ENCODE peak calls at places on chromosomes 5 and 9, in four cellular contexts. One of them, this sample, is unnamed.

GRCh38 chr5:169296456-169297220 is 4.3 kb downstream of the SLIT3 start:
- DNase-seq in GM12878: no peak
- DNase-seq in HepG2: no peak
- DNase-seq in K562: no peak
- DNase-seq in this sample: no peak

GRCh38 chr5:83900307-83900706 is 179.7 kb upstream of the HAPLN1 start:
- DNase-seq in GM12878: no peak
- DNase-seq in HepG2: no peak
- DNase-seq in K562: no peak
- DNase-seq in this sample: no peak

GRCh38 chr9:22171691-22172090 is 162.6 kb upstream of the CDKN2B start:
- DNase-seq in GM12878: no peak
- DNase-seq in HepG2: no peak
- DNase-seq in K562: no peak
- DNase-seq in this sample: no peak

GRCh38 chr9:22079873-22080341 is 70.8 kb upstream of the CDKN2B start:
- DNase-seq in GM12878: peak
- DNase-seq in HepG2: no peak
- DNase-seq in K562: no peak
- DNase-seq in this sample: no peak

GRCh38 chr9:98117984-98118639 is 910 bp downstream of the TRIM14 start:
- DNase-seq in GM12878: no peak
- DNase-seq in HepG2: peak
- DNase-seq in K562: peak
- DNase-seq in this sample: peak

GRCh38 chr9:122122903-122123632 is 30.0 kb upstream of the TTLL11 start:
- DNase-seq in GM12878: no peak
- DNase-seq in HepG2: peak
- DNase-seq in K562: peak
- DNase-seq in this sample: peak

GRCh38 chr5:6586647-6587042 is 46.2 kb downstream of the NSUN2 start:
- DNase-seq in GM12878: no peak
- DNase-seq in HepG2: no peak
- DNase-seq in K562: no peak
- DNase-seq in this sample: no peak

GRCh38 chr5:157917909-157918809 is 59.2 kb upstream of the CLINT1 start:
- DNase-seq in GM12878: no peak
- DNase-seq in HepG2: peak
- DNase-seq in K562: peak
- DNase-seq in this sample: peak

GRCh38 chr5:86768699-86769202 is 151.0 kb downstream of the COX7C start:
- DNase-seq in GM12878: no peak
- DNase-seq in HepG2: no peak
- DNase-seq in K562: no peak
- DNase-seq in this sample: no peak

GRCh38 chr5:109335114-109335513 is 74.7 kb downstream of the PJA2 start:
- DNase-seq in GM12878: no peak
- DNase-seq in HepG2: no peak
- DNase-seq in K562: no peak
- DNase-seq in this sample: no peak

GRCh38 chr5:172540099-172540870 is 86.0 kb upstream of the SH3PXD2B start:
- DNase-seq in GM12878: no peak
- DNase-seq in HepG2: no peak
- DNase-seq in K562: no peak
- DNase-seq in this sample: no peak

GRCh38 chr9:89622933-89623861 is 18.4 kb downstream of the GADD45G start:
- DNase-seq in GM12878: no peak
- DNase-seq in HepG2: no peak
- DNase-seq in K562: no peak
- DNase-seq in this sample: no peak

GRCh38 chr5:179194941-179195381 is 134.8 kb downstream of the ZNF354C start:
- DNase-seq in GM12878: no peak
- DNase-seq in HepG2: no peak
- DNase-seq in K562: no peak
- DNase-seq in this sample: no peak

GRCh38 chr5:153159611-153160010 is 330.9 kb upstream of the GRIA1 start:
- DNase-seq in GM12878: no peak
- DNase-seq in HepG2: no peak
- DNase-seq in K562: no peak
- DNase-seq in this sample: no peak

GRCh38 chr5:127561254-127561653 is 43.8 kb downstream of the PRRC1 start:
- DNase-seq in GM12878: no peak
- DNase-seq in HepG2: no peak
- DNase-seq in K562: no peak
- DNase-seq in this sample: no peak

GRCh38 chr9:31140316-31140715 is 1244.1 kb upstream of the ACO1 start:
- DNase-seq in GM12878: no peak
- DNase-seq in HepG2: peak
- DNase-seq in K562: no peak
- DNase-seq in this sample: no peak

GRCh38 chr5:150492621-150493020 is 15.3 kb upstream of the NDST1 start:
- DNase-seq in GM12878: no peak
- DNase-seq in HepG2: no peak
- DNase-seq in K562: no peak
- DNase-seq in this sample: no peak

GRCh38 chr5:154391788-154392187 is 54.0 kb upstream of the SAP30L start:
- DNase-seq in GM12878: no peak
- DNase-seq in HepG2: no peak
- DNase-seq in K562: no peak
- DNase-seq in this sample: no peak

GRCh38 chr5:154390096-154390495 is 55.7 kb upstream of the SAP30L start:
- DNase-seq in GM12878: no peak
- DNase-seq in HepG2: no peak
- DNase-seq in K562: no peak
- DNase-seq in this sample: no peak

GRCh38 chr5:154388842-154389241 is 57.0 kb upstream of the SAP30L start:
- DNase-seq in GM12878: no peak
- DNase-seq in HepG2: no peak
- DNase-seq in K562: peak
- DNase-seq in this sample: no peak

GRCh38 chr5:154393850-154394249 is 51.9 kb upstream of the SAP30L start:
- DNase-seq in GM12878: no peak
- DNase-seq in HepG2: no peak
- DNase-seq in K562: no peak
- DNase-seq in this sample: no peak

DNA sequence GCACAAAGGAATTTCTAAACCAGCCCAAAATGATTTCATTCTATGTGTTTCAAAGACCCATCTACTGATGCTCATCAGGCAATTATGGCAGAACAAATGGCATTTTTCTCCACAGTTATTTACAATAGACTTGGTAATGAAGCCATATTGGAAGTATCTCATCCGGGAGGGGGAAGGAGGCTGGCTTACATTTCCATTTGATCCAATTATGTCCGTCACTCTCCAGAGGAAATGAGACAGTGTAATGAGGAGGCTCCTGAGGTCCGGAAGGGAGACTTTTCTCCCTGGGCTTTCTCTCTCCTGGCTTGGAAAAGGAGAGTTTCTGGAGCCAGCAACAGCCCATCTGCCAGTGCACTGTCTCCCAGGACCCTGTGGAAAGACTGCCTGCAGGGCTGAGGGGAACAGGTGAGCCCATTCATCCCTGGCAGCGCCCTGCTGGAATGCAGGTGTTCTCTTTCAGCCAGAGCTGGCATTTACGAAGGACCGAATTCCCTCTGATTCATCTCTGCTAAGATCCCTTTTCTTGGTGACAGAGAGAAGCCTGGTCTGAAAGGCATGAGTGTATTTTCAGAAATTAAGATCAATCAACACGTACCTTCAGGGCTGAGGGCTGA is 54.9 kb upstream of the SAP30L start:
- DNase-seq in GM12878: no peak
- DNase-seq in HepG2: no peak
- DNase-seq in K562: no peak
- DNase-seq in this sample: no peak
- TF ChIP-seq BHLHE40 in GM12878: no peak
- TF ChIP-seq BHLHE40 in HepG2: no peak
- TF ChIP-seq BHLHE40 in K562: no peak
- TF ChIP-seq BHLHE40 in this sample: no peak

GRCh38 chr5:176624916-176625315 is 5.4 kb downstream of the SNCB start:
- DNase-seq in GM12878: no peak
- DNase-seq in HepG2: no peak
- DNase-seq in K562: no peak
- DNase-seq in this sample: no peak
- TF ChIP-seq TARDBP in GM12878: no peak
- TF ChIP-seq TARDBP in HepG2: no peak
- TF ChIP-seq TARDBP in K562: no peak
- TF ChIP-seq TARDBP in this sample: no peak

DNA sequence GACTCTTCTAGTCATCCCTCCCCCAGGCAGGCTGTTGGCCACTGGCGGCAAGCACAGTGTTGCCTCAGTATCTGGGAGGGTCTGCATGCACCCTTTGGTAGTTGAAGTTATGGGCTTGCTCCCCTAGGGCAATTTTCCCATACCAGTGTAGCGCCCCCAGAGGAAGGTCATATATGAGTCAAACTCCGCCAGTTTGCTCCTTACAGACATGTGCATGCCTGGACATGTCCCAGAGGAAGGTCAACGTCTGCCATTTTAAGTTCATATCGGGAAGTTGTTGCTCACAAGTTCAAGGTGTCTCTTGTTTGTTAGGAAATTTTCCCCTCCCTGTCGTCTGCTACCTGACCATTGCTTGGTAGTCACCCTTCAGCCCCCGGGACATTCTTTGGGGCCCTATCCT is 51.3 kb upstream of the MROH2B start:
- DNase-seq in GM12878: no peak
- DNase-seq in HepG2: no peak
- DNase-seq in K562: peak
- DNase-seq in this sample: no peak
- TF ChIP-seq SP1 in GM12878: no peak
- TF ChIP-seq SP1 in HepG2: no peak
- TF ChIP-seq SP1 in K562: no peak
- TF ChIP-seq SP1 in this sample: no peak

GRCh38 chr9:68706579-68707201 is 1.6 kb downstream of the PIP5K1B start:
- DNase-seq in GM12878: peak
- DNase-seq in HepG2: no peak
- DNase-seq in K562: no peak
- DNase-seq in this sample: no peak
- TF ChIP-seq BHLHE40 in GM12878: peak
- TF ChIP-seq BHLHE40 in HepG2: no peak
- TF ChIP-seq BHLHE40 in K562: no peak
- TF ChIP-seq BHLHE40 in this sample: no peak

GRCh38 chr5:10432059-10433008 is 9.3 kb upstream of the ROPN1L start:
- DNase-seq in GM12878: no peak
- DNase-seq in HepG2: no peak
- DNase-seq in K562: no peak
- DNase-seq in this sample: no peak
- TF ChIP-seq TARDBP in GM12878: no peak
- TF ChIP-seq TARDBP in HepG2: no peak
- TF ChIP-seq TARDBP in K562: no peak
- TF ChIP-seq TARDBP in this sample: no peak

GRCh38 chr9:101605547-101605946 is 10.8 kb upstream of the PPP3R2 start:
- DNase-seq in GM12878: no peak
- DNase-seq in HepG2: no peak
- DNase-seq in K562: no peak
- DNase-seq in this sample: no peak

GRCh38 chr9:101604287-101604686 is 9.5 kb upstream of the PPP3R2 start:
- DNase-seq in GM12878: no peak
- DNase-seq in HepG2: no peak
- DNase-seq in K562: no peak
- DNase-seq in this sample: no peak

GRCh38 chr9:101601904-101602765 is 7.4 kb upstream of the PPP3R2 start:
- DNase-seq in GM12878: no peak
- DNase-seq in HepG2: peak
- DNase-seq in K562: peak
- DNase-seq in this sample: peak
- TF ChIP-seq SP1 in GM12878: no peak
- TF ChIP-seq SP1 in HepG2: no peak
- TF ChIP-seq SP1 in K562: no peak
- TF ChIP-seq SP1 in this sample: no peak

DNA sequence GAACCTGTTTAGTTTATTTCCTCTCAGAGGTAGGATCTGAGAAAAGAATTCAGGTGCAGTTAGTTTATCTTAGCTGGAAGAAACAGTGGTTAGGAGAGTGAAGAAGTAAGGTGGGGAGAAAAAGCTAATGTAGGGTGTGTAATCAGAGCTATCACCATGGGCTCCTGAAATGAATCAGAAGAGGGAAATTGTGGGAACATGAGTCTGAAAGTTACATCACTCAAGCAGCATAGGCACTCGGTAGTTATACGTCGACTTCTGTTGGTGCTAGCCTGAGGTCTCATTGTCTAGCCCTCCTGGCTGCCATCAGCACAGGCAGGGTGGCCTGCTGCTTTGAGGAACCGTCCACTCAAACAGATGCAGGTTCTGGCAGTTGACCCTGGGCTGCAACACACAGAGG is 56.7 kb upstream of the NPR3 start:
- DNase-seq in GM12878: no peak
- DNase-seq in HepG2: no peak
- DNase-seq in K562: no peak
- DNase-seq in this sample: no peak
- TF ChIP-seq BHLHE40 in GM12878: no peak
- TF ChIP-seq BHLHE40 in HepG2: no peak
- TF ChIP-seq BHLHE40 in K562: no peak
- TF ChIP-seq BHLHE40 in this sample: no peak

GRCh38 chr5:124790261-124790894 is 43.9 kb upstream of the ZNF608 start:
- DNase-seq in GM12878: no peak
- DNase-seq in HepG2: no peak
- DNase-seq in K562: no peak
- DNase-seq in this sample: no peak
- TF ChIP-seq TARDBP in GM12878: no peak
- TF ChIP-seq TARDBP in HepG2: no peak
- TF ChIP-seq TARDBP in K562: no peak
- TF ChIP-seq TARDBP in this sample: no peak

This sample was measured in HEK293T.